ENCODE peak calls at places on chromosomes 12 and 14, in six cellular contexts. Y is dorsolateral prefrontal cortex; A is BE2C; I is RKO; X is activated CD4-positive, CD25-positive, alpha-beta regulatory T cell treated with anti-CD3 and anti-CD28 coated beads, Interleukin-2, amount 50 U/mL, for 16 hours; T is posterior vena cava. C is an unnamed sample.

GRCh38 chr14:88554458-88555286 is at the start of gene PTPN21:
- DNase-seq in Y (peak; percentile 73), A (peak; percentile 72), I (peak; percentile 76), X (no peak), T (peak; percentile 91), C (no peak)

GRCh38 chr12:57887631-57888406 is 41.3 kb upstream of the CTDSP2 start:
- DNase-seq in Y (no peak), A (peak; percentile 70), I (no peak), X (no peak), T (peak; percentile 89), C (no peak)

GRCh38 chr14:58899317-58899713 is 261.6 kb downstream of the DACT1 start:
- DNase-seq in Y (no peak), A (no peak), I (no peak), X (no peak), T (no peak), C (no peak)

GRCh38 chr12:9702239-9702638 is 30.7 kb downstream of the CLECL1 start:
- DNase-seq in Y (no peak), A (no peak), I (no peak), X (no peak), T (no peak), C (no peak)

GRCh38 chr12:52903285-52903854 is 1.5 kb downstream of the KRT8 start:
- DNase-seq in Y (no peak), A (peak; percentile 84), I (peak; percentile 88), X (peak; percentile 14), T (peak; percentile 91), C (peak; percentile 36)

GRCh38 chr12:67630373-67631088 is 18.0 kb upstream of the DYRK2 start:
- DNase-seq in Y (no peak), A (no peak), I (no peak), X (peak; percentile 63), T (no peak), C (peak; percentile 47)

GRCh38 chr14:75547552-75548250 is 25.4 kb downstream of the BATF start:
- DNase-seq in Y (no peak), A (no peak), I (no peak), X (no peak), T (no peak), C (no peak)

GRCh38 chr12:106866426-106867080 is 89.2 kb upstream of the TMEM263 start:
- DNase-seq in Y (no peak), A (no peak), I (no peak), X (no peak), T (no peak), C (no peak)

GRCh38 chr14:28709571-28710305 is 56.8 kb upstream of the FOXG1 start:
- DNase-seq in Y (no peak), A (no peak), I (no peak), X (no peak), T (no peak), C (no peak)

GRCh38 chr12:11171953-11172675 is 1.1 kb downstream of the SMIM10L1 start:
- DNase-seq in Y (no peak), A (no peak), I (peak; percentile 54), X (no peak), T (no peak), C (no peak)

GRCh38 chr14:65211341-65211987 is 109.1 kb upstream of the MAX start:
- DNase-seq in Y (no peak), A (no peak), I (peak; percentile 66), X (no peak), T (no peak), C (no peak)

GRCh38 chr14:74566174-74567125 is 45.6 kb downstream of the LTBP2 start:
- DNase-seq in Y (no peak), A (no peak), I (no peak), X (no peak), T (peak; percentile 77), C (no peak)

GRCh38 chr14:96173646-96174475 is 30.8 kb upstream of the BDKRB2 start:
- DNase-seq in Y (no peak), A (no peak), I (no peak), X (no peak), T (peak; percentile 69), C (no peak)